ENCODE peak calls at places on chromosomes 7 and 10, in ten cellular contexts. A is HFF-Myc, K is stomach, P is fibroblast of lung, U is GM06990, N is BJ, Q is GM12878, L is psoas muscle, X is ovary, J is fibroblast of mammary gland. V is an unnamed sample.

GRCh38 chr10:102114861-102115618 is 5.1 kb downstream of the LDB1 start:
- DNase-seq in P (peak), U (peak), K (peak), L (peak), N (no peak), Q (no peak), A (no peak), J (peak), X (peak), V (peak)

GRCh38 chr7:12965767-12966166 is 278.3 kb downstream of the ARL4A start:
- DNase-seq in Q (no peak), J (no peak), L (no peak), U (no peak), A (no peak), P (no peak), N (no peak), K (no peak), X (no peak), V (no peak)

GRCh38 chr10:103958996-103959395 is 7.9 kb upstream of the SLK start:
- DNase-seq in U (no peak), K (no peak), P (no peak), X (no peak), Q (no peak), A (no peak), L (no peak), N (no peak), J (no peak), V (no peak)

GRCh38 chr10:131812736-131813604 is 87.8 kb upstream of the PPP2R2D start:
- DNase-seq in Q (no peak), U (no peak), P (no peak), J (no peak), K (peak), A (no peak), N (no peak), L (no peak), X (no peak), V (no peak)

GRCh38 chr10:108849688-108850087 is 1073.6 kb downstream of the XPNPEP1 start:
- DNase-seq in J (no peak), L (no peak), U (no peak), X (no peak), P (no peak), N (no peak), K (no peak), A (no peak), Q (no peak), V (no peak)

GRCh38 chr7:77442631-77443420 is 26.7 kb upstream of the GSAP start:
- DNase-seq in N (no peak), X (no peak), K (no peak), U (no peak), P (no peak), A (no peak), L (no peak), J (peak), Q (no peak), V (no peak)

GRCh38 chr10:132845041-132845551 is 59.1 kb upstream of the NKX6-2 start:
- DNase-seq in J (no peak), K (no peak), U (no peak), X (no peak), N (no peak), A (no peak), P (no peak), L (no peak), Q (no peak), V (no peak)

GRCh38 chr7:110870926-110871325 is 220.0 kb upstream of the LRRN3 start:
- DNase-seq in A (no peak), P (no peak), N (no peak), U (no peak), Q (no peak), J (no peak), L (no peak), K (no peak), X (no peak), V (no peak)

GRCh38 chr10:110007171-110007700 is 548 bp upstream of the ADD3 start:
- DNase-seq in K (no peak), L (no peak), A (no peak), P (no peak), N (no peak), J (peak), U (no peak), Q (no peak), X (no peak), V (no peak)

GRCh38 chr10:12321641-12322040 is 27.7 kb upstream of the CAMK1D start:
- DNase-seq in P (no peak), X (no peak), L (no peak), U (no peak), J (no peak), Q (no peak), A (no peak), K (no peak), N (no peak), V (no peak)

GRCh38 chr7:74501298-74501697 is 47.6 kb downstream of the GTF2IRD1 start:
- DNase-seq in Q (no peak), X (no peak), A (no peak), K (peak), U (no peak), P (no peak), J (no peak), N (no peak), L (peak), V (no peak)

GRCh38 chr10:89516149-89516832 is 19.1 kb downstream of the SLC16A12 start:
- DNase-seq in X (peak), N (peak), U (no peak), J (peak), P (peak), A (peak), Q (no peak), L (peak), K (no peak), V (peak)

GRCh38 chr7:107813524-107813923 is 10.5 kb upstream of the SLC26A3 start:
- DNase-seq in Q (no peak), U (no peak), K (no peak), J (no peak), X (no peak), P (no peak), A (no peak), N (no peak), L (no peak), V (no peak)

GRCh38 chr10:50928190-50928552 is 42.7 kb upstream of the A1CF start:
- DNase-seq in U (no peak), K (no peak), L (no peak), Q (no peak), X (no peak), P (no peak), N (no peak), J (no peak), A (no peak), V (no peak)

GRCh38 chr10:17067549-17068264 is 61.9 kb downstream of the CUBN start:
- DNase-seq in J (no peak), P (no peak), Q (no peak), U (no peak), X (no peak), K (no peak), N (no peak), L (no peak), A (no peak), V (no peak)

GRCh38 chr7:123935436-123936381 is 10.7 kb downstream of the SPAM1 start:
- DNase-seq in U (no peak), Q (no peak), L (no peak), X (no peak), J (no peak), A (no peak), N (no peak), K (no peak), P (no peak), V (no peak)

GRCh38 chr10:102501201-102502028 is 1.1 kb downstream of the ACTR1A start:
- DNase-seq in J (peak), U (no peak), Q (no peak), X (no peak), A (no peak), N (no peak), L (no peak), K (no peak), P (peak), V (no peak)

GRCh38 chr7:27200761-27201230 is 905 bp upstream of the HOXA13 start:
- DNase-seq in Q (no peak), K (no peak), L (no peak), X (no peak), A (no peak), J (no peak), P (no peak), N (no peak), U (no peak), V (no peak)
- H3K4me3 ChIP-seq in Q (no peak), K (peak), L (peak), X (peak), A (peak), J (no peak), P (no peak), N (peak), U (no peak), V (no peak)

GRCh38 chr10:14244147-14244546 is 86.6 kb downstream of the FRMD4A start:
- DNase-seq in U (no peak), Q (no peak), P (peak), A (no peak), L (no peak), N (no peak), K (no peak), J (no peak), X (no peak), V (no peak)
- TF ChIP-seq CTCF in U (no peak), Q (no peak), P (no peak), A (peak), L (no peak), N (no peak), K (no peak), J (no peak), X (no peak), V (no peak)

GRCh38 chr10:22481106-22481505 is 135.8 kb downstream of the SPAG6 start:
- DNase-seq in U (no peak), A (no peak), J (no peak), L (no peak), K (no peak), N (no peak), Q (no peak), P (no peak), X (no peak), V (no peak)

GRCh38 chr10:22479419-22479818 is 134.1 kb downstream of the SPAG6 start:
- DNase-seq in J (no peak), A (no peak), N (no peak), Q (no peak), U (no peak), P (peak), L (no peak), K (no peak), X (no peak), V (no peak)

GRCh38 chr10:22481687-22482539 is 136.6 kb downstream of the SPAG6 start:
- DNase-seq in P (no peak), J (peak), K (no peak), Q (no peak), X (no peak), N (no peak), U (no peak), L (no peak), A (no peak), V (no peak)

GRCh38 chr10:22486431-22486830 is 141.1 kb downstream of the SPAG6 start:
- DNase-seq in L (no peak), J (peak), U (no peak), K (no peak), A (no peak), P (no peak), N (no peak), X (no peak), Q (no peak), V (no peak)

GRCh38 chr10:22483132-22483531 is 137.8 kb downstream of the SPAG6 start:
- DNase-seq in A (no peak), P (no peak), K (no peak), L (no peak), J (no peak), U (no peak), N (no peak), Q (no peak), X (no peak), V (no peak)
- H3K4me3 ChIP-seq in A (no peak), P (no peak), K (no peak), L (no peak), J (no peak), U (no peak), N (no peak), Q (no peak), X (no peak), V (no peak)

DNA sequence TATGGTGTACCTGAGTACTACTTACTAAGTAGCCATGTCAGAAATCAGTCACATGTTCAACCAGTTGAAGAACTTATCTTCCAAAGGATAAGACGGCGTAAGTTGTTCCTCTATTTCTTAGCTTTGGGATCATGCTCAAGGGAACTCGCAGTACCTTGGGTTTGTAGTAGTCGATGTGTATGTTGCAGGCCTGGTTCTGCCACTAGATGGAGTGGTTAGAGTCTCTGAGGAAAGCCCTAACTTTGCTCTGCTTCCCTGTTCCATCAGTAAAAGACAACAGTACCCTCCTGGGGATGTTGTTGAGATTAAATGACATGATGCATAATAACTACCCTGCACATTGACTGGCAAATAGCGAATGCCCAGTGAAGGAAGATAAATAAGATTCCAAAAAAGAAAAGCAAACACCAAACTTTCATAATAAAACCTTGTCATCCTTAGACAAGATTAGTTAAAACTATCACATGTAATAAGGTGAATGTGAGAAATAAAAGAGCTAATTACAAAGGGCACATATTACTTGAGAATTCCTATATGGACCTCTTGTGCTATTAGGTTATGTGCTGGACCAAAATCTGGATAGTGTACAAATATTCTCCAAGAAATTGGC is 165.9 kb downstream of the ABCA13 start:
- DNase-seq in N (no peak), K (no peak), X (no peak), A (peak), L (no peak), J (peak), Q (no peak), P (peak), U (no peak), V (peak)
- TF ChIP-seq CTCF in N (peak), K (no peak), X (no peak), A (peak), L (no peak), J (peak), Q (peak), P (peak), U (peak), V (no peak)

GRCh38 chr7:44985033-44985695 is 6.3 kb upstream of the MYO1G start:
- DNase-seq in J (no peak), L (no peak), U (no peak), K (no peak), Q (no peak), X (no peak), P (no peak), A (no peak), N (no peak), V (no peak)
- H3K4me3 ChIP-seq in J (peak), L (peak), U (peak), K (peak), Q (peak), X (no peak), P (peak), A (peak), N (peak), V (peak)

DNA sequence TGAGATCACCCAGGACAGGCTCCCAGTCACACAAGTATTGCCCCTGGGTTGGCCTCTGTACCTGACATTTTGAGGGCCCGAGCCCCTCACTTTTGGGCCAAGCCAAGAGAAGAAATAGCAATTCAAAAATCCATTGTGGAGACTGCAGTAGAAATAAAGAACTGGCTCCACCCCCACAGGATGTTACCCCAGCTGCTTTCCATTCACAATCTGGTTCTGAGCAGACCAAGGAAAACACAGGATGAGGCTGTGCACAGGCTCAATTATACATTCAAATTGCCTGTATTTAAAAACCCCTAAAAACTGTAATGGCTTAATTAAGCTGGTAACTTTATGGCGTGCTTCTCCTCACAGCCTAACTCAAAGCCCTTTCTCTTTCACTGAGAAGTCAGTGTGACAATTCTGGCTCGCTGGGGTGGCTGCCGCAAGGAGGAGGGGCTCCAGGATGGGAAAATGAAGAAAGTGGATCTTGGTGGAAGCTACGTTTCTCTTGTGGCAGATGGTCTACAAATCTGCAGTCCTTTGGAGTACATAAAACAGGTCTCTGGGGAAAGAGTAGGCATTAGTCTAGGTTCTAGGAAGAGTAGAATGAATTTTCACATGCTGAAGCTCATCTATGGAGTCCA is 1191.1 kb downstream of the SORCS1 start:
- DNase-seq in K (no peak), N (no peak), Q (no peak), A (no peak), P (no peak), J (no peak), U (no peak), X (no peak), L (no peak), V (no peak)
- TF ChIP-seq CTCF in K (no peak), N (no peak), Q (no peak), A (no peak), P (no peak), J (no peak), U (no peak), X (no peak), L (no peak), V (no peak)

DNA sequence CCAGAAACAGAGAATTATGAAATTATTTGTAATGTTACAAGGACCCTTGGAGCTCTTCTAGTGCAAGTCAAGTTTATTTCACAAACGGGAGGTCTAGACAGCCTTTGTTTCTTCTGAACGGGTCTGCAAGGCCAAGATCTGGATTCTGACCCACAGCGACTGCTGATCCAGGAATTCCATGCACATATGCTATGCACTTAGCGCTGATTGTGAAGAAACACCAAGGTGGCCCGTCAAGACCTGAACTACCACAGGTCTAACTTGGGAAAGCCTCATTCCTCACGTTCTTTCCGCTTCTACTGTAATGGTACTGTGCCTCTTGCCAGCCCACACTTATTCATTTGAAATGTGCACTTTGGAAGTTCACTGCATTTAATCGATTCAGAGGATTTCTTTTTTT is 249.7 kb upstream of the C7orf33 start:
- DNase-seq in A (no peak), N (no peak), L (no peak), K (no peak), U (no peak), P (no peak), Q (no peak), X (no peak), J (no peak), V (no peak)
- H3K4me3 ChIP-seq in A (no peak), N (no peak), L (no peak), K (no peak), U (no peak), P (no peak), Q (no peak), X (no peak), J (no peak), V (no peak)

DNA sequence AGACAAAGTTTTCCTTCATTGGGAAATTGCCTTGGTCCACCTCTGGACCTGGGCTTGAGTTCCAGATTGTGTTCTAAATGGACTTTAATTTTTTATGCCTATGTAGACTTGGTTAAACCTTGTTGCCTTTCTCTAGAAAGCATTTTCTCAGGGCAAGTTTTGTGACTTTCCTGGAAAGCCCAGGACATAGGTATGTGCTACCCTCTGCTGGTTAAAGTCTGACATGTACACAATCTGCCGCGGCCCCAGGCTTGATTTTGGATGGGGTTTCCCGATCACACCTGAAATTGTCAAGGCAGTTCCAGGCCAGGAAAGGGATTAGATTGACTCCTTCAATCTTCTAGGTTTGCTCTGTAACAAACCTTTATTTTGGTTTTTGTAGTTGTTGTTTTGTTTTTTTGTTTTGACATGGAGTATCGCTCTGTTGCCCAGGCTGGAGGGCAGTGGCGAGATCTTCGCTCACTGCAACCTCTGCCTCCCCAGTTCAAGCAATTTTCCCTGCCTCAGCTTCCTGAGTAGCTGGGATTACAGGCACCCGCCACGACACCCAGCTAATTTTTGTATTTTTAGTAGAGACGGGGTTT is 14.1 kb upstream of the AKR1B10 start:
- DNase-seq in Q (peak), P (peak), X (no peak), K (peak), N (no peak), L (peak), U (no peak), J (peak), A (no peak), V (no peak)
- TF ChIP-seq CTCF in Q (peak), P (peak), X (no peak), K (no peak), N (peak), L (peak), U (peak), J (peak), A (peak), V (peak)

DNA sequence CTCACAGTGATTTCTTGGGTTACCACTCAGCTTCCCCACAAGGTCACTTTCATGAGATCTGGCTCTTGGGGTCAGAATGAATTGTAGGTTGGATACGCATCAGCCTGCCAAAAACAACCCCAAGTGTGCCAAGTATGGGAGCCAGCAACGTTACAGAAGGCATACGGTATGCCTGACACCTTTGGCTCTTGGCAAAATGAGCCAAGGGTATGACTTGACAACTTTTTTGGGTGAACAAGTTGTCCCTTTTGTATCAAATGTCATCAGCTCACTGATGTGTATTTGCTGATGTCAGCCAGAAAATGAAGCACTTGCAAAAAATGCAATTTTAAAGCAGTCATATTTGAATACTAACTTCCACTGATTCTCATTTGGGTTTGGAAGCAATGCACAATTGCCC is 168.4 kb downstream of the CACNB2 start:
- DNase-seq in P (peak), J (peak), K (no peak), N (no peak), Q (no peak), L (no peak), X (no peak), A (no peak), U (no peak), V (no peak)
- H3K4me3 ChIP-seq in P (no peak), J (no peak), K (no peak), N (no peak), Q (no peak), L (no peak), X (no peak), A (no peak), U (no peak), V (no peak)

DNA sequence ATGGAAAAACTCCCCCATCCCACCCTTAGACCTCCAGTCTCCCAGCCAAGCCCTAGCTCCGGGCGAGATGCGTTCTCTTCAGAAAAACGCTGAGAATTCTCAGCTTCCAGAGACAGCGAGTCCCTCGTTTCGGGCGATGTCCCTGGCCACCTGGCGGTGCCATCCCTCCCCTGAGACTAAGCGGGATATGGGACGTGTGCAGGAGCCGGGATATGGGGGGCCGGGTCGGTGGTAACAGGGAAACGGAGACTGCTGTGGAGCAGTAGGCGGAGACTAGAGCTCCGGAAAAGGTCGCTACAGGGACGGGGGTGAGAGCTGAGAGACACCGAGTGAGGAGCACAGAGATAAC is 435 bp upstream of the STRIP2 start:
- DNase-seq in J (no peak), A (no peak), X (no peak), Q (no peak), U (no peak), N (no peak), P (no peak), K (no peak), L (no peak), V (peak)
- TF ChIP-seq CTCF in J (no peak), A (no peak), X (no peak), Q (no peak), U (no peak), N (peak), P (no peak), K (no peak), L (no peak), V (no peak)